ENCODE peak calls at places on chromosome 7, in six cellular contexts. M is stimulated activated CD4-positive, alpha-beta T cell treated with anti-CD3 and anti-CD28 coated beads, Interleukin-2, amount 100 ng/mL, for 48 hours; Y is heart right ventricle; J is endodermal cell; P is uterus; O is AG09309. N is an unnamed sample.

GRCh38 chr7:129108583-129108982 is 35.9 kb upstream of the TSPAN33 start:
- DNase-seq in M (no peak), Y (no peak), J (no peak), P (no peak), O (no peak), N (no peak)

GRCh38 chr7:72435366-72435765 is 23.2 kb upstream of the CALN1 start:
- DNase-seq in M (no peak), Y (peak; percentile 43), J (no peak), P (no peak), O (no peak), N (peak; percentile 97)

GRCh38 chr7:158782638-158783490 is 46.4 kb downstream of the ESYT2 start:
- DNase-seq in M (no peak), Y (peak; percentile 55), J (peak; percentile 71), P (peak; percentile 65), O (no peak), N (peak; percentile 20)

GRCh38 chr7:100673942-100674431 is 447 bp downstream of the GNB2 start:
- DNase-seq in M (no peak), Y (peak; percentile 59), J (no peak), P (peak; percentile 60), O (no peak), N (peak; percentile 87)

GRCh38 chr7:81232084-81232799 is 313.4 kb upstream of the SEMA3C start:
- DNase-seq in M (no peak), Y (peak; percentile 21), J (peak; percentile 43), P (no peak), O (no peak), N (peak; percentile 80)

GRCh38 chr7:135859548-135859947 is 110.9 kb upstream of the FAM180A start:
- DNase-seq in M (no peak), Y (no peak), J (no peak), P (no peak), O (no peak), N (no peak)

GRCh38 chr7:106858618-106859532 is 6.2 kb upstream of the PIK3CG start:
- DNase-seq in M (no peak), Y (peak; percentile 70), J (no peak), P (no peak), O (no peak), N (peak; percentile 51)

GRCh38 chr7:123797673-123798526 is 47.1 kb upstream of the HYAL4 start:
- DNase-seq in M (no peak), Y (no peak), J (no peak), P (no peak), O (peak; percentile 45), N (peak; percentile 90)

GRCh38 chr7:69018200-69018599 is 580.1 kb upstream of the AUTS2 start:
- DNase-seq in M (no peak), Y (no peak), J (peak; percentile 85), P (no peak), O (no peak), N (peak; percentile 5)

GRCh38 chr7:137961200-137962177 is 40.4 kb downstream of the CREB3L2 start:
- DNase-seq in M (peak; percentile 19), Y (no peak), J (no peak), P (no peak), O (no peak), N (peak; percentile 25)

GRCh38 chr7:93150200-93150835 is 2.1 kb upstream of the SAMD9L start:
- DNase-seq in M (no peak), Y (no peak), J (no peak), P (no peak), O (no peak), N (no peak)

GRCh38 chr7:151292850-151293249 is 44.4 kb upstream of the SMARCD3 start:
- DNase-seq in M (no peak), Y (no peak), J (no peak), P (no peak), O (no peak), N (no peak)

GRCh38 chr7:112449353-112449752 is 907 bp upstream of the IFRD1 start:
- DNase-seq in M (peak; percentile 29), Y (no peak), J (no peak), P (no peak), O (no peak), N (peak; percentile 62)

GRCh38 chr7:87599336-87599735 is 1.3 kb downstream of the ABCB1 start:
- DNase-seq in M (peak; percentile 10), Y (no peak), J (no peak), P (no peak), O (no peak), N (peak; percentile 8)

GRCh38 chr7:155236386-155236785 is 61.3 kb upstream of the INSIG1 start:
- DNase-seq in M (no peak), Y (no peak), J (no peak), P (no peak), O (no peak), N (no peak)